ENCODE peak calls at places on chromosomes 16 and 17, in ten cellular contexts. U is Ammon's horn; A is HCT116; O is prostate gland; D is A549; Z is occipital lobe; Q is HT1080; X is stimulated activated naive B cell treated with anti-CD40 and anti-IgM and Interleukin-4, amounts not matched to agents 10 μg/mL and 1 μg/mL and 100 μg/mL, for 72 hours; E is breast epithelium; P is Peyer's patch. K is an unnamed sample.

GRCh38 chr17:5500804-5501391 is 14.5 kb downstream of the MIS12 start:
- DNase-seq in X (peak), Q (no peak), P (peak), A (no peak), Z (peak), U (peak), D (peak), O (peak), E (peak), K (peak)

GRCh38 chr16:14181371-14182050 is 110.4 kb downstream of the MRTFB start:
- DNase-seq in X (no peak), E (no peak), U (no peak), D (peak), Z (no peak), Q (peak), O (no peak), P (no peak), A (no peak), K (no peak)

GRCh38 chr16:71687853-71688252 is 36.6 kb downstream of the PHLPP2 start:
- DNase-seq in D (no peak), U (no peak), O (no peak), Z (no peak), E (no peak), P (no peak), X (no peak), A (no peak), Q (no peak), K (no peak)

GRCh38 chr17:71995570-71995969 is 125.2 kb upstream of the SOX9 start:
- DNase-seq in D (no peak), Z (no peak), U (no peak), A (no peak), X (no peak), P (no peak), O (no peak), Q (peak), E (no peak), K (no peak)

GRCh38 chr17:12085076-12085949 is 64.6 kb downstream of the MAP2K4 start:
- DNase-seq in O (no peak), Q (no peak), E (no peak), U (no peak), P (no peak), Z (no peak), A (no peak), D (no peak), X (no peak), K (no peak)

GRCh38 chr16:22098538-22099255 is 6.4 kb downstream of the VWA3A start:
- DNase-seq in O (no peak), Z (no peak), X (no peak), E (no peak), Q (peak), U (peak), D (peak), A (peak), P (no peak), K (no peak)

GRCh38 chr16:10045947-10046346 is 136.3 kb downstream of the GRIN2A start:
- DNase-seq in Z (no peak), D (no peak), E (no peak), P (no peak), O (no peak), X (no peak), U (no peak), A (no peak), Q (no peak), K (no peak)

GRCh38 chr17:80800775-80801391 is 190.8 kb upstream of the CHMP6 start:
- DNase-seq in E (no peak), O (no peak), A (no peak), D (no peak), X (no peak), Z (no peak), Q (no peak), U (peak), P (no peak), K (no peak)

GRCh38 chr17:4715071-4715749 is 4.8 kb downstream of the ARRB2 start:
- DNase-seq in E (no peak), A (no peak), P (peak), Q (no peak), X (no peak), D (no peak), O (no peak), Z (no peak), U (no peak), K (no peak)

K was measured in thyroid gland.